ENCODE peak calls at places on chromosome 2, in six cellular contexts. O, R, G, H, L and J are unnamed samples.

GRCh38 chr2:88582030-88582429 is 45.2 kb downstream of the EIF2AK3 start:
- DNase-seq in O (no peak), R (no peak), G (no peak), H (no peak), L (no peak), J (no peak)

GRCh38 chr2:221142341-221142740 is 429.8 kb downstream of the EPHA4 start:
- DNase-seq in O (no peak), R (no peak), G (no peak), H (no peak), L (no peak), J (no peak)

GRCh38 chr2:10042301-10043161 is 819 bp upstream of the KLF11 start:
- DNase-seq in O (peak), R (peak), G (peak), H (no peak), L (no peak), J (peak)

GRCh38 chr2:54665436-54665856 is 58.0 kb upstream of the EML6 start:
- DNase-seq in O (peak), R (no peak), G (peak), H (no peak), L (peak), J (no peak)

GRCh38 chr2:30368258-30368657 is 78.8 kb upstream of the LCLAT1 start:
- DNase-seq in O (no peak), R (peak), G (peak), H (no peak), L (no peak), J (no peak)

GRCh38 chr2:215772003-215772402 is 241.3 kb downstream of the MREG start:
- DNase-seq in O (no peak), R (no peak), G (peak), H (no peak), L (no peak), J (no peak)

GRCh38 chr2:153165021-153165420 is 313.5 kb downstream of the RPRM start:
- DNase-seq in O (no peak), R (no peak), G (no peak), H (no peak), L (no peak), J (no peak)

GRCh38 chr2:128623776-128624424 is 305.2 kb upstream of the HS6ST1 start:
- DNase-seq in O (peak), R (no peak), G (no peak), H (no peak), L (peak), J (no peak)